ENCODE peak calls at places on chromosomes 2 and 18, in six cellular contexts. One of them, this sample, is unnamed.

GRCh38 chr2:20217041-20217970 is 7.6 kb downstream of the SDC1 start:
- DNase-seq in fibroblast of lung: no peak
- DNase-seq in brain microvascular endothelial cell: no peak
- DNase-seq in tibial artery: no peak
- DNase-seq in lung: peak
- DNase-seq in AG04450: no peak
- DNase-seq in this sample: peak

GRCh38 chr2:151840216-151840691 is 12.0 kb upstream of the ARL5A start:
- DNase-seq in tibial artery: no peak
- DNase-seq in lung: no peak
- DNase-seq in fibroblast of lung: no peak
- DNase-seq in AG04450: no peak
- DNase-seq in brain microvascular endothelial cell: no peak
- DNase-seq in this sample: no peak

GRCh38 chr18:5964108-5964507 is 68.8 kb upstream of the TMEM200C start:
- DNase-seq in brain microvascular endothelial cell: no peak
- DNase-seq in tibial artery: no peak
- DNase-seq in AG04450: no peak
- DNase-seq in fibroblast of lung: no peak
- DNase-seq in lung: no peak
- DNase-seq in this sample: no peak

GRCh38 chr18:79365701-79366100 is 30.0 kb upstream of the NFATC1 start:
- DNase-seq in lung: no peak
- DNase-seq in brain microvascular endothelial cell: no peak
- DNase-seq in tibial artery: no peak
- DNase-seq in fibroblast of lung: peak
- DNase-seq in AG04450: no peak
- DNase-seq in this sample: no peak

GRCh38 chr2:43018179-43019024 is 208.0 kb downstream of the ZFP36L2 start:
- DNase-seq in tibial artery: peak
- DNase-seq in brain microvascular endothelial cell: no peak
- DNase-seq in AG04450: peak
- DNase-seq in lung: peak
- DNase-seq in fibroblast of lung: peak
- DNase-seq in this sample: peak

GRCh38 chr18:48713302-48713701 is 174.5 kb downstream of the CTIF start:
- DNase-seq in tibial artery: no peak
- DNase-seq in fibroblast of lung: no peak
- DNase-seq in brain microvascular endothelial cell: no peak
- DNase-seq in lung: peak
- DNase-seq in AG04450: no peak
- DNase-seq in this sample: peak

GRCh38 chr2:18436408-18437077 is 123.9 kb downstream of the RDH14 start:
- DNase-seq in lung: no peak
- DNase-seq in brain microvascular endothelial cell: peak
- DNase-seq in AG04450: peak
- DNase-seq in fibroblast of lung: no peak
- DNase-seq in tibial artery: no peak
- DNase-seq in this sample: no peak

GRCh38 chr2:122528958-122529670 is 773.7 kb downstream of the TSN start:
- DNase-seq in fibroblast of lung: no peak
- DNase-seq in lung: no peak
- DNase-seq in brain microvascular endothelial cell: no peak
- DNase-seq in AG04450: no peak
- DNase-seq in tibial artery: no peak
- DNase-seq in this sample: no peak

GRCh38 chr2:20604957-20605381 is 45.9 kb downstream of the HS1BP3 start:
- DNase-seq in tibial artery: peak
- DNase-seq in AG04450: peak
- DNase-seq in fibroblast of lung: peak
- DNase-seq in lung: no peak
- DNase-seq in brain microvascular endothelial cell: no peak
- DNase-seq in this sample: peak

GRCh38 chr18:48374423-48375149 is 34.6 kb downstream of the ZBTB7C start:
- DNase-seq in tibial artery: no peak
- DNase-seq in fibroblast of lung: no peak
- DNase-seq in brain microvascular endothelial cell: no peak
- DNase-seq in lung: no peak
- DNase-seq in AG04450: no peak
- DNase-seq in this sample: no peak

DNA sequence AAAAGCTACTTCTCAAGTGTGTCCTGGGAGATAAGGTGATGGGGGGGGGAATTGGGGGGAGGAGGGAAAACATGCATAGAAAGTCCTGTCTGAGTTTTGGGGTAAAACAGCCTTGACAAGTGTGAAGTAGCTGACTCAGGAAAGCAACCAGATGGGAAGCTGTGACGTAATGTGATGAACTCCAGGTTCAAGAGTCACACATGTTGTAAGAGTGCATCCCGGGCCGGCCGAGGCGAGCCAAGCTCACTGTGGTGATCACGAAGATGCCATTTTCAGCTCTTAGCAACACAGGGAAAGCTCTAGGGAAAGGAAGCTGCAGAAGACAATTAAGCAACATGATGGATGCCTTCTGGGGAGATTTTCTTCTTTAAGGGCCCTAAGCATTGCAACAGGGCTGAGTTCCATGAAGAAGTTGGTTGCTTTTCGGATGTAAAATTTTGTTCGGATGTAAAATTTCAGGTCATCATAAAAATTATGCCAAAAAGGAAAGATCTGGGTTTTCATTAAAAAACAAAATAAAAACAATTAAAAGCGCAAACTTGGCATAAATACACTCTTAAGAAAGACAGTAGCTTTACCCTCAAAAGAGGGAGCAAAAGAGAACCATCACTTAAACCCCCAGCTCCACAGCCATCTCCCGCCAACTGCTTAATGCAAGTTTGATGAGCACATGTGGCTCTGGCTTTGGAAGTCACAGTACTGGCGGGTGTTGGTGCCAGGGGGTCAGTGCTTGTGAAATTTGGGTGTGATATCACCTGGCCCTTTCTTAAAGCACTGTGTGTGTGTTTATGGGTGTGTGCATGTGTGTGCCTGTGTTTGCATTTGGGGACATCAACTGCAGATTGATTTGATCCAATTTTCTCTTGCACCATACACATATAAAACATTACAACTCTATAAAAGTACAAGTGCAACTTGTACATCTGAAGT is 19.1 kb downstream of the SERTAD2 start:
- DNase-seq in tibial artery: no peak
- DNase-seq in brain microvascular endothelial cell: no peak
- DNase-seq in fibroblast of lung: peak
- DNase-seq in lung: no peak
- DNase-seq in AG04450: no peak
- DNase-seq in this sample: peak
- H3K27ac ChIP-seq in tibial artery: no peak
- H3K27ac ChIP-seq in brain microvascular endothelial cell: no peak
- H3K27ac ChIP-seq in fibroblast of lung: no peak
- H3K27ac ChIP-seq in lung: no peak
- H3K27ac ChIP-seq in AG04450: no peak
- H3K27ac ChIP-seq in this sample: no peak

GRCh38 chr2:25561136-25561850 is 112.1 kb downstream of the DTNB start:
- DNase-seq in AG04450: no peak
- DNase-seq in lung: no peak
- DNase-seq in brain microvascular endothelial cell: no peak
- DNase-seq in fibroblast of lung: no peak
- DNase-seq in tibial artery: no peak
- DNase-seq in this sample: no peak

GRCh38 chr2:25570161-25570840 is 103.1 kb downstream of the DTNB start:
- DNase-seq in brain microvascular endothelial cell: no peak
- DNase-seq in AG04450: no peak
- DNase-seq in fibroblast of lung: no peak
- DNase-seq in lung: no peak
- DNase-seq in tibial artery: no peak
- DNase-seq in this sample: no peak

GRCh38 chr2:25566694-25567093 is 106.7 kb downstream of the DTNB start:
- DNase-seq in AG04450: no peak
- DNase-seq in brain microvascular endothelial cell: peak
- DNase-seq in tibial artery: no peak
- DNase-seq in fibroblast of lung: no peak
- DNase-seq in lung: no peak
- DNase-seq in this sample: no peak

GRCh38 chr2:25567406-25567805 is 106.0 kb downstream of the DTNB start:
- DNase-seq in tibial artery: no peak
- DNase-seq in fibroblast of lung: peak
- DNase-seq in brain microvascular endothelial cell: peak
- DNase-seq in AG04450: no peak
- DNase-seq in lung: no peak
- DNase-seq in this sample: no peak

DNA sequence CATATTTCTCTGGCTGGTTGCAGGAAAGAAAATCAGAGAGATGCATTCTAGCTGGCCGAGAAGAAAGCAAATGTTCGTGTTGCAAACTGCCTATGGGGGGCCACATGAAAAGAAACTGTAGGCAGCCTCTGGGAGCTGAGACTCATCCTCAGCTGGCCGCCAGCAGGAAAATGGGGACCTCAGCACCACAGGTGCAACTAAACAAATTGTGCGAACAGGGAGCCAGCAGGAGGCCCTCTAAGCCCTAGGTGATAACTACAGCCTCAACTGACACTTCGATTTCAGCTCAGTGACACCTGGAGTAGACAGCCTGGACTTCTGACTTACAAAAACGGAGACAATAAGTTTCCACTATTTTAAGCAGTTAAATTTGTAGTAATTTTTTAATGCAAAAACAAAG is 107.3 kb downstream of the DTNB start:
- DNase-seq in fibroblast of lung: no peak
- DNase-seq in brain microvascular endothelial cell: no peak
- DNase-seq in tibial artery: no peak
- DNase-seq in AG04450: no peak
- DNase-seq in lung: no peak
- DNase-seq in this sample: no peak
- TF ChIP-seq CTCF in fibroblast of lung: no peak
- TF ChIP-seq CTCF in brain microvascular endothelial cell: no peak
- TF ChIP-seq CTCF in tibial artery: no peak
- TF ChIP-seq CTCF in AG04450: no peak
- TF ChIP-seq CTCF in lung: no peak
- TF ChIP-seq CTCF in this sample: no peak

GRCh38 chr2:238450440-238450861 is 23.7 kb downstream of the ASB1 start:
- DNase-seq in tibial artery: no peak
- DNase-seq in lung: no peak
- DNase-seq in fibroblast of lung: no peak
- DNase-seq in AG04450: no peak
- DNase-seq in brain microvascular endothelial cell: no peak
- DNase-seq in this sample: no peak
- H3K27ac ChIP-seq in tibial artery: no peak
- H3K27ac ChIP-seq in lung: peak
- H3K27ac ChIP-seq in fibroblast of lung: peak
- H3K27ac ChIP-seq in AG04450: no peak
- H3K27ac ChIP-seq in brain microvascular endothelial cell: no peak
- H3K27ac ChIP-seq in this sample: no peak

DNA sequence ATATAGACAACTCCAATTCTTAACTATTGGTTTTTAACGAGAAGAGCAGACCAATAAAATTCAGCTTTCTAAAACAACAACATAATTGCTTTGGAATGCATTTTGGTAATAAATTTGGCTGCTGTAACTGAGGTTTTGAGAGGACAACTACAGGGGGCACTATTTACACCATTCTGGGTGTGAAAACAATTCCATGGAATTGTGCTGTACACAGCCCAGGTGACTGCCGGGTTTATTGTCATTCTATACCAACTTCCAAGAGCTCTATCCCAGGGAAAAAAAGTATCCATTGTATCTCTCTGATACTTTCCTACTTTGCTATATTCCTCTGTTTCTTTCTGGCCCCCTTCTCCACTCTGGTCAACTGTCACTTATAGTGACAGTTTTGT is 38.4 kb downstream of the IRS1 start:
- DNase-seq in fibroblast of lung: no peak
- DNase-seq in AG04450: no peak
- DNase-seq in brain microvascular endothelial cell: no peak
- DNase-seq in tibial artery: no peak
- DNase-seq in lung: no peak
- DNase-seq in this sample: no peak
- TF ChIP-seq CTCF in fibroblast of lung: no peak
- TF ChIP-seq CTCF in AG04450: peak
- TF ChIP-seq CTCF in brain microvascular endothelial cell: no peak
- TF ChIP-seq CTCF in tibial artery: no peak
- TF ChIP-seq CTCF in lung: no peak
- TF ChIP-seq CTCF in this sample: no peak

GRCh38 chr2:50953021-50953420 is 78.9 kb downstream of the NRXN1 start:
- DNase-seq in tibial artery: no peak
- DNase-seq in lung: no peak
- DNase-seq in AG04450: no peak
- DNase-seq in fibroblast of lung: peak
- DNase-seq in brain microvascular endothelial cell: no peak
- DNase-seq in this sample: no peak

GRCh38 chr2:50951416-50951815 is 80.5 kb downstream of the NRXN1 start:
- DNase-seq in brain microvascular endothelial cell: no peak
- DNase-seq in fibroblast of lung: peak
- DNase-seq in lung: no peak
- DNase-seq in AG04450: no peak
- DNase-seq in tibial artery: no peak
- DNase-seq in this sample: no peak

GRCh38 chr2:50948691-50949090 is 83.2 kb downstream of the NRXN1 start:
- DNase-seq in tibial artery: no peak
- DNase-seq in brain microvascular endothelial cell: no peak
- DNase-seq in fibroblast of lung: no peak
- DNase-seq in AG04450: no peak
- DNase-seq in lung: no peak
- DNase-seq in this sample: no peak

GRCh38 chr2:50950996-50951395 is 80.9 kb downstream of the NRXN1 start:
- DNase-seq in lung: no peak
- DNase-seq in brain microvascular endothelial cell: no peak
- DNase-seq in fibroblast of lung: no peak
- DNase-seq in AG04450: no peak
- DNase-seq in tibial artery: no peak
- DNase-seq in this sample: no peak

GRCh38 chr2:50952596-50952995 is 79.3 kb downstream of the NRXN1 start:
- DNase-seq in fibroblast of lung: peak
- DNase-seq in lung: no peak
- DNase-seq in AG04450: peak
- DNase-seq in tibial artery: no peak
- DNase-seq in brain microvascular endothelial cell: peak
- DNase-seq in this sample: no peak
- H3K27ac ChIP-seq in fibroblast of lung: no peak
- H3K27ac ChIP-seq in lung: no peak
- H3K27ac ChIP-seq in AG04450: no peak
- H3K27ac ChIP-seq in tibial artery: no peak
- H3K27ac ChIP-seq in brain microvascular endothelial cell: peak
- H3K27ac ChIP-seq in this sample: no peak